ENCODE peak calls at places on chromosomes 12 and 14, in six cellular contexts. M is HepG2, N is tibial artery, T is GM23338, B is AG10803, K is suprapubic skin. H is an unnamed sample.

GRCh38 chr12:69161835-69162234 is 77.5 kb upstream of the CPSF6 start:
- DNase-seq in M (no peak), N (no peak), K (no peak), T (no peak), B (peak), H (no peak)

GRCh38 chr12:27780612-27781408 is 774 bp upstream of the MANSC4 start:
- DNase-seq in T (peak), M (peak), B (peak), N (peak), K (no peak), H (peak)

GRCh38 chr12:124458220-124458991 is 109.0 kb downstream of the NCOR2 start:
- DNase-seq in K (no peak), B (no peak), N (no peak), M (no peak), T (no peak), H (no peak)

GRCh38 chr12:74890237-74890599 is 319.4 kb downstream of the KCNC2 start:
- DNase-seq in T (peak), N (no peak), M (peak), B (peak), K (no peak), H (no peak)

GRCh38 chr12:128942960-128943477 is 89.7 kb downstream of the GLT1D1 start:
- DNase-seq in K (no peak), M (no peak), B (no peak), N (no peak), T (no peak), H (no peak)

GRCh38 chr12:123165537-123165936 is 14.6 kb upstream of the PITPNM2 start:
- DNase-seq in B (no peak), N (no peak), T (no peak), M (no peak), K (no peak), H (no peak)

GRCh38 chr14:72479471-72479931 is 414.4 kb downstream of the DPF3 start:
- DNase-seq in M (no peak), N (no peak), T (no peak), B (no peak), K (no peak), H (no peak)

GRCh38 chr12:39348941-39349626 is 93.8 kb downstream of the KIF21A start:
- DNase-seq in M (no peak), T (no peak), B (no peak), K (no peak), N (no peak), H (no peak)

GRCh38 chr14:94173471-94173884 is 644 bp upstream of the PPP4R4 start:
- DNase-seq in N (no peak), T (peak), K (no peak), B (no peak), M (no peak), H (no peak)

GRCh38 chr12:130965668-130966067 is 12.0 kb downstream of the ADGRD1 start:
- DNase-seq in M (no peak), B (peak), K (no peak), T (no peak), N (no peak), H (no peak)

GRCh38 chr12:28770329-28770728 is 378.7 kb upstream of the FAR2 start:
- DNase-seq in B (no peak), T (no peak), K (no peak), N (no peak), M (no peak), H (no peak)

GRCh38 chr12:120469450-120470149 is at the start of gene SRSF9:
- DNase-seq in M (peak), B (peak), N (peak), K (peak), T (peak), H (peak)

GRCh38 chr14:67486890-67487289 is 1.6 kb downstream of the TMEM229B start:
- DNase-seq in K (no peak), M (no peak), N (no peak), T (no peak), B (no peak), H (no peak)

GRCh38 chr14:24280797-24281460 is 9.5 kb upstream of the RABGGTA start:
- DNase-seq in M (no peak), K (no peak), T (no peak), N (peak), B (no peak), H (no peak)

GRCh38 chr12:69932154-69932553 is 107.1 kb downstream of the MYRFL start:
- DNase-seq in K (no peak), T (peak), M (no peak), B (no peak), N (no peak), H (no peak)

GRCh38 chr12:28180791-28181190 is 9.5 kb upstream of the CCDC91 start:
- DNase-seq in M (no peak), T (no peak), K (no peak), B (peak), N (no peak), H (no peak)

GRCh38 chr12:48865141-48865440 is 579 bp downstream of the RND1 start:
- DNase-seq in K (no peak), B (no peak), M (no peak), N (no peak), T (peak), H (no peak)

GRCh38 chr12:108442077-108442476 is 73.0 kb upstream of the FICD start:
- DNase-seq in T (peak), N (no peak), M (no peak), K (no peak), B (no peak), H (no peak)
- H3K4me3 ChIP-seq in T (peak), N (no peak), M (no peak), K (no peak), B (no peak), H (no peak)

GRCh38 chr12:110791589-110791988 is 48.9 kb upstream of the PPP1CC start:
- DNase-seq in M (no peak), B (no peak), K (no peak), N (no peak), T (no peak), H (no peak)
- TF ChIP-seq CTCF in M (no peak), B (no peak), K (no peak), N (no peak), T (no peak), H (no peak)

GRCh38 chr14:91360490-91361235 is 57.0 kb downstream of the CCDC88C start:
- DNase-seq in B (no peak), N (no peak), M (no peak), K (no peak), T (no peak), H (no peak)

GRCh38 chr14:91364524-91365270 is 52.9 kb downstream of the CCDC88C start:
- DNase-seq in T (no peak), K (no peak), M (peak), N (no peak), B (no peak), H (no peak)

GRCh38 chr14:91358654-91359210 is 58.9 kb downstream of the CCDC88C start:
- DNase-seq in M (no peak), N (no peak), T (no peak), K (no peak), B (no peak), H (no peak)

GRCh38 chr14:91363776-91364523 is 53.7 kb downstream of the CCDC88C start:
- DNase-seq in K (no peak), N (no peak), B (no peak), M (no peak), T (no peak), H (no peak)

GRCh38 chr14:91361236-91361811 is 56.3 kb downstream of the CCDC88C start:
- DNase-seq in M (peak), B (peak), T (no peak), K (no peak), N (no peak), H (peak)
- H3K4me3 ChIP-seq in M (no peak), B (no peak), T (no peak), K (no peak), N (no peak), H (no peak)

GRCh38 chr12:52870361-52871290 is 21.8 kb upstream of the KRT78 start:
- DNase-seq in K (no peak), B (no peak), M (peak), T (peak), N (no peak), H (peak)
- TF ChIP-seq CTCF in K (peak), B (peak), M (peak), T (peak), N (peak), H (peak)

H was measured in lung.